ENCODE peak calls at places on chromosome 7, in four cellular contexts. H is GM12891, Z is natural killer cell, Q is keratinocyte. P is an unnamed sample.

GRCh38 chr7:69967699-69968450 is 369.6 kb downstream of the AUTS2 start:
- DNase-seq in H (no peak), Z (no peak), Q (no peak), P (no peak)

GRCh38 chr7:45193868-45194267 is 36.3 kb downstream of the RAMP3 start:
- DNase-seq in H (no peak), Z (no peak), Q (no peak), P (no peak)

GRCh38 chr7:1344981-1345701 is 112.5 kb downstream of the UNCX start:
- DNase-seq in H (no peak), Z (no peak), Q (no peak), P (no peak)

GRCh38 chr7:45065031-45065995 is 23.5 kb downstream of the NACAD start:
- DNase-seq in H (no peak), Z (no peak), Q (no peak), P (no peak)

GRCh38 chr7:28919510-28919909 is 38.6 kb downstream of the TRIL start:
- DNase-seq in H (no peak), Z (no peak), Q (no peak), P (no peak)

GRCh38 chr7:71566991-71567390 is 435.0 kb downstream of the GALNT17 start:
- DNase-seq in H (no peak), Z (no peak), Q (no peak), P (no peak)

GRCh38 chr7:33287738-33288137 is 158.4 kb downstream of the BBS9 start:
- DNase-seq in H (no peak), Z (no peak), Q (peak), P (no peak)

GRCh38 chr7:148973256-148973655 is 55.0 kb downstream of the PDIA4 start:
- DNase-seq in H (no peak), Z (no peak), Q (no peak), P (no peak)

GRCh38 chr7:108497082-108497725 is 28.7 kb downstream of the PNPLA8 start:
- DNase-seq in H (no peak), Z (no peak), Q (peak), P (no peak)

GRCh38 chr7:691361-692045 is 35.0 kb upstream of the DNAAF5 start:
- DNase-seq in H (no peak), Z (no peak), Q (no peak), P (no peak)

GRCh38 chr7:20268832-20269231 is 51.6 kb upstream of the MACC1 start:
- DNase-seq in H (no peak), Z (no peak), Q (no peak), P (no peak)

GRCh38 chr7:12642539-12642938 is 44.9 kb upstream of the ARL4A start:
- DNase-seq in H (no peak), Z (no peak), Q (no peak), P (no peak)

GRCh38 chr7:30032310-30033125 is 4.3 kb downstream of the PLEKHA8 start:
- DNase-seq in H (no peak), Z (no peak), Q (no peak), P (no peak)

GRCh38 chr7:27167170-27167505 is 1.8 kb upstream of the HOXA9 start:
- DNase-seq in H (no peak), Z (no peak), Q (no peak), P (no peak)

GRCh38 chr7:34277016-34277800 is 371.9 kb downstream of the BMPER start:
- DNase-seq in H (no peak), Z (no peak), Q (no peak), P (no peak)

GRCh38 chr7:45922810-45923209 is 1.7 kb upstream of the IGFBP3 start:
- DNase-seq in H (no peak), Z (no peak), Q (no peak), P (no peak)

GRCh38 chr7:125618516-125618915 is 688.9 kb upstream of the POT1 start:
- DNase-seq in H (no peak), Z (no peak), Q (no peak), P (no peak)

GRCh38 chr7:82729172-82730030 is 285.8 kb upstream of the CACNA2D1 start:
- DNase-seq in H (peak), Z (no peak), Q (no peak), P (no peak)

GRCh38 chr7:90222811-90223725 is 11.5 kb downstream of the STEAP2 start:
- DNase-seq in H (no peak), Z (no peak), Q (no peak), P (no peak)

GRCh38 chr7:134155871-134156270 is 28.7 kb downstream of the LRGUK start:
- DNase-seq in H (no peak), Z (no peak), Q (no peak), P (no peak)

GRCh38 chr7:151608031-151608551 is 88.4 kb upstream of the RHEB start:
- DNase-seq in H (no peak), Z (no peak), Q (no peak), P (no peak)

GRCh38 chr7:79789584-79790345 is 336.3 kb upstream of the MAGI2 start:
- DNase-seq in H (no peak), Z (no peak), Q (no peak), P (no peak)

GRCh38 chr7:74002474-74003017 is 25.4 kb upstream of the ELN start:
- DNase-seq in H (no peak), Z (peak), Q (no peak), P (peak)

GRCh38 chr7:82805527-82805960 is 357.1 kb downstream of the PCLO start:
- DNase-seq in H (no peak), Z (no peak), Q (peak), P (no peak)

GRCh38 chr7:157355784-157356511 is 19.1 kb downstream of the DNAJB6 start:
- DNase-seq in H (no peak), Z (no peak), Q (no peak), P (no peak)

GRCh38 chr7:155567646-155568334 is 21.4 kb upstream of the CNPY1 start:
- DNase-seq in H (no peak), Z (no peak), Q (no peak), P (no peak)

GRCh38 chr7:78587443-78588044 is 789.0 kb downstream of the PHTF2 start:
- DNase-seq in H (no peak), Z (no peak), Q (no peak), P (no peak)

GRCh38 chr7:40888499-40888898 is 753.7 kb downstream of the SUGCT start:
- DNase-seq in H (no peak), Z (no peak), Q (no peak), P (no peak)

GRCh38 chr7:1065263-1066260 is 21.2 kb downstream of the GPR146 start:
- DNase-seq in H (peak), Z (peak), Q (no peak), P (peak)

GRCh38 chr7:74512762-74513161 is 59.1 kb downstream of the GTF2IRD1 start:
- DNase-seq in H (no peak), Z (no peak), Q (no peak), P (no peak)

GRCh38 chr7:101784275-101785127 is 32.9 kb upstream of the CUX1 start:
- DNase-seq in H (no peak), Z (no peak), Q (no peak), P (no peak)

GRCh38 chr7:129144834-129145668 is 544 bp downstream of the TSPAN33 start:
- DNase-seq in H (no peak), Z (no peak), Q (no peak), P (no peak)

GRCh38 chr7:4286281-4286680 is 395.8 kb upstream of the FOXK1 start:
- DNase-seq in H (no peak), Z (no peak), Q (no peak), P (no peak)

GRCh38 chr7:66505531-66506451 is 122.9 kb upstream of the KCTD7 start:
- DNase-seq in H (no peak), Z (peak), Q (no peak), P (no peak)

GRCh38 chr7:128217030-128217805 is 23.9 kb upstream of the LEP start:
- DNase-seq in H (no peak), Z (no peak), Q (peak), P (no peak)

GRCh38 chr7:49001610-49002033 is 77.3 kb downstream of the CDC14C start:
- DNase-seq in H (no peak), Z (no peak), Q (no peak), P (no peak)

GRCh38 chr7:100629117-100629711 is 12.1 kb downstream of the TFR2 start:
- DNase-seq in H (no peak), Z (no peak), Q (no peak), P (peak)

GRCh38 chr7:133571066-133571465 is 318.2 kb downstream of the EXOC4 start:
- DNase-seq in H (no peak), Z (no peak), Q (no peak), P (no peak)

GRCh38 chr7:82810558-82811259 is 352.0 kb downstream of the PCLO start:
- DNase-seq in H (no peak), Z (no peak), Q (no peak), P (no peak)